ENCODE peak calls at places on chromosomes 11 and 22, in nine cellular contexts. C is T-helper 2 cell, W is A549, K is neural crest cell, F is ovary, D is Right ventricle myocardium superior, M is mesendoderm, P is NCI-H2029, G is NCI-H510A treated with DMSO at 0.1 percent for 48 hours. A is an unnamed sample.

GRCh38 chr22:41485033-41485432 is 16.1 kb downstream of the ACO2 start:
- DNase-seq in C (no peak), W (no peak), K (no peak), F (no peak), D (no peak), M (no peak), P (no peak), G (no peak), A (no peak)

GRCh38 chr22:49848690-49849160 is 4.9 kb upstream of the ZBED4 start:
- DNase-seq in C (no peak), W (no peak), K (no peak), F (no peak), D (no peak), M (no peak), P (no peak), G (no peak), A (no peak)

GRCh38 chr11:21894492-21894891 is 298.4 kb upstream of the ANO5 start:
- DNase-seq in C (no peak), W (no peak), K (no peak), F (no peak), D (no peak), M (no peak), P (no peak), G (no peak), A (no peak)

GRCh38 chr11:76629133-76629852 is 41.3 kb downstream of the LRRC32 start:
- DNase-seq in C (peak; percentile 81), W (no peak), K (no peak), F (peak; percentile 6), D (peak; percentile 65), M (no peak), P (no peak), G (no peak), A (peak; percentile 55)

GRCh38 chr11:118807800-118808778 is 17.1 kb upstream of the DDX6 start:
- DNase-seq in C (no peak), W (no peak), K (no peak), F (no peak), D (no peak), M (no peak), P (no peak), G (no peak), A (no peak)

GRCh38 chr22:43479311-43479710 is 67.5 kb downstream of the MPPED1 start:
- DNase-seq in C (no peak), W (no peak), K (no peak), F (no peak), D (no peak), M (no peak), P (no peak), G (no peak), A (no peak)

GRCh38 chr11:1202776-1203504 is 19.9 kb upstream of the MUC5B start:
- DNase-seq in C (peak; percentile 43), W (peak; percentile 89), K (peak; percentile 82), F (no peak), D (peak; percentile 80), M (peak; percentile 76), P (no peak), G (peak; percentile 28), A (peak; percentile 72)

GRCh38 chr11:72426054-72426757 is 8.1 kb downstream of the CLPB start:
- DNase-seq in C (no peak), W (no peak), K (no peak), F (no peak), D (no peak), M (peak; percentile 23), P (no peak), G (peak; percentile 44), A (no peak)